ENCODE peak calls at places on chromosomes 1 and 21, in four cellular contexts. N is mesendoderm; E is Jurkat, Clone E6-1; H is cardiac septum. W is an unnamed sample.

GRCh38 chr1:57254006-57254405 is 169.9 kb downstream of the DAB1 start:
- DNase-seq in N (peak; percentile 16), E (no peak), H (no peak), W (no peak)

GRCh38 chr1:109838838-109839240 is 71.8 kb upstream of the CSF1 start:
- DNase-seq in N (no peak), E (no peak), H (no peak), W (no peak)

GRCh38 chr1:161274874-161275273 is 16.3 kb downstream of the PCP4L1 start:
- DNase-seq in N (no peak), E (no peak), H (no peak), W (no peak)

GRCh38 chr1:116820362-116820761 is 66.1 kb downstream of the CD2 start:
- DNase-seq in N (no peak), E (no peak), H (no peak), W (no peak)

GRCh38 chr1:59279651-59280050 is 17.2 kb upstream of the FGGY start:
- DNase-seq in N (no peak), E (no peak), H (no peak), W (no peak)

GRCh38 chr1:26702680-26703038 is 6.8 kb downstream of the ARID1A start:
- DNase-seq in N (no peak), E (no peak), H (no peak), W (no peak)

GRCh38 chr1:115258302-115258866 is 79.7 kb downstream of the NGF start:
- DNase-seq in N (peak; percentile 8), E (no peak), H (no peak), W (no peak)

GRCh38 chr21:46116846-46117585 is 19.1 kb downstream of the COL6A2 start:
- DNase-seq in N (no peak), E (no peak), H (peak; percentile 69), W (peak; percentile 58)

GRCh38 chr1:180640531-180640949 is 8.7 kb downstream of the XPR1 start:
- DNase-seq in N (no peak), E (no peak), H (no peak), W (no peak)

GRCh38 chr1:21818661-21819060 is 6.6 kb downstream of the LDLRAD2 start:
- DNase-seq in N (peak; percentile 59), E (peak; percentile 32), H (no peak), W (no peak)

GRCh38 chr21:46559291-46559983 is 45.4 kb downstream of the S100B start:
- DNase-seq in N (no peak), E (peak; percentile 71), H (no peak), W (peak; percentile 51)

GRCh38 chr1:152448095-152448494 is 34.0 kb upstream of the CRNN start:
- DNase-seq in N (no peak), E (peak; percentile 36), H (no peak), W (no peak)

GRCh38 chr21:27580276-27580675 is 613.4 kb upstream of the ADAMTS5 start:
- DNase-seq in N (no peak), E (no peak), H (no peak), W (no peak)

W was measured in sciatic nerve.